ENCODE peak calls at places on chromosomes 12 and 14, in five cellular contexts. Q is GM13976, F is glutamatergic neuron, L is MCF 10A, G is epithelial cell of esophagus. P is an unnamed sample.

GRCh38 chr14:77524536-77524935 is 25.9 kb upstream of the ISM2 start:
- DNase-seq in Q (no peak), F (no peak), L (no peak), G (no peak), P (no peak)

GRCh38 chr12:69266045-69266635 is 26.8 kb downstream of the CPSF6 start:
- DNase-seq in Q (no peak), F (no peak), L (peak), G (peak), P (no peak)

GRCh38 chr12:81558031-81558430 is 201.1 kb downstream of the PPFIA2 start:
- DNase-seq in Q (no peak), F (no peak), L (peak), G (peak), P (no peak)

GRCh38 chr14:50381823-50382287 is 14.8 kb downstream of the CDKL1 start:
- DNase-seq in Q (no peak), F (no peak), L (no peak), G (no peak), P (no peak)

GRCh38 chr12:92144631-92145480 is 790 bp downstream of the BTG1 start:
- DNase-seq in Q (no peak), F (peak), L (peak), G (peak), P (no peak)

GRCh38 chr12:120710805-120711296 is 593 bp downstream of the UNC119B start:
- DNase-seq in Q (peak), F (peak), L (peak), G (peak), P (peak)

GRCh38 chr12:13981296-13981962 is at the start of gene GRIN2B:
- DNase-seq in Q (peak), F (peak), L (no peak), G (no peak), P (no peak)

GRCh38 chr14:61152851-61153364 is 128.2 kb downstream of the TMEM30B start:
- DNase-seq in Q (no peak), F (no peak), L (peak), G (peak), P (no peak)

GRCh38 chr12:57166971-57167371 is 19.6 kb upstream of the LRP1-AS start:
- DNase-seq in Q (no peak), F (no peak), L (peak), G (peak), P (no peak)

GRCh38 chr12:121095544-121096198 is 37.0 kb upstream of the P2RX7 start:
- DNase-seq in Q (peak), F (peak), L (peak), G (peak), P (peak)

GRCh38 chr12:23699031-23699430 is 250.4 kb downstream of the SOX5 start:
- DNase-seq in Q (no peak), F (no peak), L (no peak), G (no peak), P (no peak)

GRCh38 chr14:83559721-83560120 is 1970.2 kb upstream of the FLRT2 start:
- DNase-seq in Q (no peak), F (no peak), L (no peak), G (no peak), P (no peak)

GRCh38 chr12:61348871-61349270 is 911.3 kb upstream of the USP15 start:
- DNase-seq in Q (no peak), F (no peak), L (no peak), G (no peak), P (no peak)

GRCh38 chr14:71592361-71592760 is 339.9 kb upstream of the RGS6 start:
- DNase-seq in Q (no peak), F (no peak), L (no peak), G (peak), P (no peak)

GRCh38 chr12:113062502-113063395 is 6.2 kb downstream of the DTX1 start:
- DNase-seq in Q (no peak), F (no peak), L (no peak), G (no peak), P (peak)

GRCh38 chr12:96383991-96384390 is 16.2 kb downstream of the CDK17 start:
- DNase-seq in Q (no peak), F (no peak), L (no peak), G (peak), P (no peak)

GRCh38 chr12:92242917-92243316 is 97.3 kb upstream of the BTG1 start:
- DNase-seq in Q (no peak), F (no peak), L (peak), G (no peak), P (no peak)

GRCh38 chr14:22465201-22465835 is 123.7 kb downstream of the DAD1 start:
- DNase-seq in Q (no peak), F (no peak), L (peak), G (peak), P (no peak)

GRCh38 chr12:76277480-76277879 is 70.7 kb downstream of the BBS10 start:
- DNase-seq in Q (no peak), F (no peak), L (peak), G (peak), P (no peak)

GRCh38 chr14:43754838-43755237 is 752.2 kb downstream of the FSCB start:
- DNase-seq in Q (no peak), F (no peak), L (no peak), G (no peak), P (no peak)

GRCh38 chr12:108442077-108442476 is 73.0 kb upstream of the FICD start:
- DNase-seq in Q (no peak), F (no peak), L (peak), G (no peak), P (no peak)

GRCh38 chr14:61485670-61486069 is 164.3 kb downstream of the PRKCH start:
- DNase-seq in Q (no peak), F (no peak), L (no peak), G (no peak), P (no peak)

GRCh38 chr14:55411426-55412389 is at the start of gene ATG14:
- DNase-seq in Q (peak), F (peak), L (peak), G (peak), P (peak)

GRCh38 chr12:121145221-121145620 is 12.5 kb downstream of the P2RX7 start:
- DNase-seq in Q (no peak), F (no peak), L (no peak), G (peak), P (no peak)

DNA sequence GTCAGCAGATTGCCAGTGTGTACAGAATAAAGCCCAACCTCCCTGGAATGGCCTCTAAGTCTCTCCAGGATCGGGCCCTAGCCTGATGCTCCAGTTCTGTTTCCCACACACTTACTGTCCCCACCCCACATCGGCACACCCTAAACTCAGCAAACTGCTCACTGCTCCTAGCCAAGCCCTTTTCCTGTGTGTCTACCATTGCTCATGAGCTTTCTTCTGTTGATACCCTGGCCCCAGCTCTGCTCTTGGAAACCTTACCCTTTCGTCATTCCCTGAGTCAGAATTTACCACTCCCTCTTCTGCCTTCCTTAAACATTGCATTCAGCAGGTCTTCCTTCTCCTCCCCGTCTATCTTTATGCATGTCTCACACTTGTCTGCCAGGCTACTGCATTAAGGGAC is 158.9 kb downstream of the TMX1 start:
- DNase-seq in Q (no peak), F (no peak), L (peak), G (peak), P (no peak)
- TF ChIP-seq CTCF in Q (no peak), F (no peak), L (peak), G (peak), P (no peak)

GRCh38 chr14:100709252-100709955 is 17.3 kb upstream of the DLK1 start:
- DNase-seq in Q (no peak), F (no peak), L (no peak), G (peak), P (no peak)
- TF ChIP-seq CTCF in Q (no peak), F (no peak), L (no peak), G (peak), P (peak)

GRCh38 chr12:3035815-3036702 is 41.1 kb upstream of the TSPAN9 start:
- DNase-seq in Q (no peak), F (no peak), L (no peak), G (no peak), P (no peak)
- TF ChIP-seq CTCF in Q (no peak), F (peak), L (peak), G (peak), P (no peak)

GRCh38 chr14:67644428-67644827 is 24.7 kb downstream of the ARG2 start:
- DNase-seq in Q (no peak), F (no peak), L (peak), G (no peak), P (no peak)
- TF ChIP-seq CTCF in Q (no peak), F (no peak), L (no peak), G (no peak), P (no peak)

P was measured in GM10248.